ENCODE peak calls at places on chromosomes 12 and 14, in eight cellular contexts. M is fibroblast of the aortic adventitia; U is right cardiac atrium; T is HTR-8/SVneo; W is heart right ventricle; L is NCI-H460; J is aorta; V is stimulated activated CD8-positive, alpha-beta memory T cell treated with anti-CD3 and anti-CD28 coated beads, Interleukin-4, amount 100 ng/mL, for 1 hour. H is an unnamed sample.

GRCh38 chr14:99244299-99244959 is 27.6 kb downstream of the BCL11B start:
- DNase-seq in M (no peak), U (no peak), T (no peak), W (no peak), L (no peak), J (no peak), V (no peak), H (no peak)

GRCh38 chr12:122063691-122064033 is 14.9 kb upstream of the MLXIP start:
- DNase-seq in M (peak), U (peak), T (no peak), W (peak), L (no peak), J (no peak), V (no peak), H (peak)

GRCh38 chr12:107748472-107748871 is 12.5 kb downstream of the PRDM4 start:
- DNase-seq in M (peak), U (no peak), T (no peak), W (no peak), L (no peak), J (no peak), V (no peak), H (no peak)

GRCh38 chr14:50402965-50403364 is 6.3 kb upstream of the CDKL1 start:
- DNase-seq in M (no peak), U (no peak), T (no peak), W (no peak), L (no peak), J (no peak), V (no peak), H (no peak)

GRCh38 chr12:124188561-124189405 is 106.1 kb upstream of the RFLNA start:
- DNase-seq in M (no peak), U (no peak), T (peak), W (peak), L (no peak), J (no peak), V (no peak), H (no peak)

GRCh38 chr14:42174357-42174756 is 567.7 kb downstream of the LRFN5 start:
- DNase-seq in M (no peak), U (no peak), T (no peak), W (no peak), L (no peak), J (no peak), V (no peak), H (no peak)

GRCh38 chr12:47556219-47556618 is 149.6 kb downstream of the RPAP3 start:
- DNase-seq in M (no peak), U (no peak), T (no peak), W (no peak), L (no peak), J (no peak), V (no peak), H (no peak)

GRCh38 chr12:99985129-99985570 is 414 bp upstream of the ANKS1B start:
- DNase-seq in M (peak), U (no peak), T (peak), W (no peak), L (no peak), J (no peak), V (no peak), H (no peak)

GRCh38 chr12:15186593-15186992 is 34.6 kb downstream of the RERG start:
- DNase-seq in M (no peak), U (no peak), T (no peak), W (no peak), L (no peak), J (no peak), V (no peak), H (no peak)

GRCh38 chr12:508795-509194 is 49.1 kb downstream of the B4GALNT3 start:
- DNase-seq in M (no peak), U (no peak), T (no peak), W (no peak), L (no peak), J (no peak), V (no peak), H (no peak)

GRCh38 chr14:51539571-51540037 is 112.1 kb upstream of the FRMD6 start:
- DNase-seq in M (peak), U (no peak), T (peak), W (no peak), L (no peak), J (no peak), V (no peak), H (no peak)

GRCh38 chr12:57451233-57451778 is 3.8 kb upstream of the INHBE start:
- DNase-seq in M (no peak), U (no peak), T (no peak), W (no peak), L (no peak), J (no peak), V (no peak), H (no peak)

GRCh38 chr12:121175383-121176119 is 34.4 kb upstream of the P2RX4 start:
- DNase-seq in M (no peak), U (no peak), T (no peak), W (no peak), L (no peak), J (no peak), V (no peak), H (no peak)

GRCh38 chr14:96281486-96281885 is 25.5 kb downstream of the BDKRB1 start:
- DNase-seq in M (no peak), U (no peak), T (no peak), W (no peak), L (peak), J (no peak), V (no peak), H (no peak)

GRCh38 chr12:131085125-131085815 is 131.6 kb downstream of the ADGRD1 start:
- DNase-seq in M (no peak), U (no peak), T (no peak), W (no peak), L (no peak), J (peak), V (no peak), H (no peak)

GRCh38 chr14:66228267-66228970 is 257.8 kb upstream of the CCDC196 start:
- DNase-seq in M (peak), U (no peak), T (no peak), W (no peak), L (peak), J (no peak), V (no peak), H (no peak)

GRCh38 chr12:101855364-101855884 is 22.0 kb upstream of the DRAM1 start:
- DNase-seq in M (peak), U (no peak), T (no peak), W (no peak), L (no peak), J (no peak), V (no peak), H (no peak)

GRCh38 chr12:116048886-116049285 is 228.6 kb downstream of the MED13L start:
- DNase-seq in M (no peak), U (no peak), T (no peak), W (no peak), L (no peak), J (no peak), V (no peak), H (no peak)

GRCh38 chr12:96472384-96472783 is 17.0 kb upstream of the CFAP54 start:
- DNase-seq in M (peak), U (no peak), T (no peak), W (no peak), L (no peak), J (no peak), V (no peak), H (no peak)

GRCh38 chr14:34059037-34059924 is 108.4 kb upstream of the EGLN3 start:
- DNase-seq in M (no peak), U (no peak), T (no peak), W (no peak), L (no peak), J (no peak), V (no peak), H (no peak)

GRCh38 chr14:65957631-65958205 is 528.5 kb upstream of the CCDC196 start:
- DNase-seq in M (no peak), U (no peak), T (no peak), W (no peak), L (no peak), J (no peak), V (no peak), H (no peak)